ENCODE peak calls at places on chromosome 1, in six cellular contexts. One of them, this sample, is unnamed.

GRCh38 chr1:243230914-243231313 is 24.2 kb downstream of the CEP170 start:
- DNase-seq in epithelial cell of esophagus: peak; percentile 11
- DNase-seq in tibial artery: no peak
- DNase-seq in fibroblast of lung: peak; percentile 57
- DNase-seq in psoas muscle: no peak
- DNase-seq in brain microvascular endothelial cell: no peak
- DNase-seq in this sample: no peak

GRCh38 chr1:226736001-226736907 is 2.8 kb downstream of the ITPKB start:
- DNase-seq in epithelial cell of esophagus: no peak
- DNase-seq in tibial artery: peak; percentile 66
- DNase-seq in fibroblast of lung: no peak
- DNase-seq in psoas muscle: peak; percentile 38
- DNase-seq in brain microvascular endothelial cell: no peak
- DNase-seq in this sample: no peak

GRCh38 chr1:4653796-4654715 is at the start of gene AJAP1:
- DNase-seq in epithelial cell of esophagus: no peak
- DNase-seq in tibial artery: no peak
- DNase-seq in fibroblast of lung: no peak
- DNase-seq in psoas muscle: peak; percentile 25
- DNase-seq in brain microvascular endothelial cell: no peak
- DNase-seq in this sample: no peak

GRCh38 chr1:233386336-233386735 is 58.8 kb downstream of the MAP3K21 start:
- DNase-seq in epithelial cell of esophagus: peak; percentile 77
- DNase-seq in tibial artery: no peak
- DNase-seq in fibroblast of lung: no peak
- DNase-seq in psoas muscle: no peak
- DNase-seq in brain microvascular endothelial cell: no peak
- DNase-seq in this sample: no peak

GRCh38 chr1:11487196-11487751 is 8.3 kb downstream of the DISP3 start:
- DNase-seq in epithelial cell of esophagus: no peak
- DNase-seq in tibial artery: no peak
- DNase-seq in fibroblast of lung: no peak
- DNase-seq in psoas muscle: no peak
- DNase-seq in brain microvascular endothelial cell: no peak
- DNase-seq in this sample: no peak

GRCh38 chr1:235017719-235018118 is 110.9 kb downstream of the TOMM20 start:
- DNase-seq in epithelial cell of esophagus: peak; percentile 57
- DNase-seq in tibial artery: peak; percentile 1
- DNase-seq in fibroblast of lung: no peak
- DNase-seq in psoas muscle: no peak
- DNase-seq in brain microvascular endothelial cell: peak; percentile 26
- DNase-seq in this sample: no peak

GRCh38 chr1:223618680-223619079 is 46.8 kb downstream of the CAPN8 start:
- DNase-seq in epithelial cell of esophagus: no peak
- DNase-seq in tibial artery: peak; percentile 45
- DNase-seq in fibroblast of lung: no peak
- DNase-seq in psoas muscle: no peak
- DNase-seq in brain microvascular endothelial cell: no peak
- DNase-seq in this sample: no peak

GRCh38 chr1:20411196-20411980 is 74.6 kb downstream of the CAMK2N1 start:
- DNase-seq in epithelial cell of esophagus: peak; percentile 89
- DNase-seq in tibial artery: peak; percentile 48
- DNase-seq in fibroblast of lung: peak; percentile 93
- DNase-seq in psoas muscle: peak; percentile 43
- DNase-seq in brain microvascular endothelial cell: peak; percentile 95
- DNase-seq in this sample: peak; percentile 95

GRCh38 chr1:3066826-3067225 is 2.2 kb upstream of the PRDM16 start:
- DNase-seq in epithelial cell of esophagus: no peak
- DNase-seq in tibial artery: peak; percentile 67
- DNase-seq in fibroblast of lung: no peak
- DNase-seq in psoas muscle: no peak
- DNase-seq in brain microvascular endothelial cell: no peak
- DNase-seq in this sample: no peak

GRCh38 chr1:155529109-155529508 is 33.5 kb downstream of the ASH1L start:
- DNase-seq in epithelial cell of esophagus: no peak
- DNase-seq in tibial artery: no peak
- DNase-seq in fibroblast of lung: no peak
- DNase-seq in psoas muscle: no peak
- DNase-seq in brain microvascular endothelial cell: no peak
- DNase-seq in this sample: no peak

GRCh38 chr1:84412316-84412942 is 14.1 kb downstream of the DNASE2B start:
- DNase-seq in epithelial cell of esophagus: peak; percentile 27
- DNase-seq in tibial artery: no peak
- DNase-seq in fibroblast of lung: peak; percentile 78
- DNase-seq in psoas muscle: peak; percentile 14
- DNase-seq in brain microvascular endothelial cell: peak; percentile 92
- DNase-seq in this sample: peak; percentile 44
- H3K4me3 ChIP-seq in epithelial cell of esophagus: no peak overlapping the region
- H3K4me3 ChIP-seq in tibial artery: no peak overlapping the region
- H3K4me3 ChIP-seq in fibroblast of lung: peak overlapping the region; percentile 19
- H3K4me3 ChIP-seq in psoas muscle: peak overlapping the region; percentile 4
- H3K4me3 ChIP-seq in brain microvascular endothelial cell: peak overlapping the region; percentile 29
- H3K4me3 ChIP-seq in this sample: no peak overlapping the region

GRCh38 chr1:34929853-34930701 is 627 bp upstream of the DLGAP3 start:
- DNase-seq in epithelial cell of esophagus: no peak
- DNase-seq in tibial artery: no peak
- DNase-seq in fibroblast of lung: no peak
- DNase-seq in psoas muscle: no peak
- DNase-seq in brain microvascular endothelial cell: no peak
- DNase-seq in this sample: no peak
- H3K4me3 ChIP-seq in epithelial cell of esophagus: no peak overlapping the region
- H3K4me3 ChIP-seq in tibial artery: peak overlapping the region; percentile 36
- H3K4me3 ChIP-seq in fibroblast of lung: no peak overlapping the region
- H3K4me3 ChIP-seq in psoas muscle: peak overlapping the region; percentile 61
- H3K4me3 ChIP-seq in brain microvascular endothelial cell: peak overlapping the region; percentile 17
- H3K4me3 ChIP-seq in this sample: no peak overlapping the region

DNA sequence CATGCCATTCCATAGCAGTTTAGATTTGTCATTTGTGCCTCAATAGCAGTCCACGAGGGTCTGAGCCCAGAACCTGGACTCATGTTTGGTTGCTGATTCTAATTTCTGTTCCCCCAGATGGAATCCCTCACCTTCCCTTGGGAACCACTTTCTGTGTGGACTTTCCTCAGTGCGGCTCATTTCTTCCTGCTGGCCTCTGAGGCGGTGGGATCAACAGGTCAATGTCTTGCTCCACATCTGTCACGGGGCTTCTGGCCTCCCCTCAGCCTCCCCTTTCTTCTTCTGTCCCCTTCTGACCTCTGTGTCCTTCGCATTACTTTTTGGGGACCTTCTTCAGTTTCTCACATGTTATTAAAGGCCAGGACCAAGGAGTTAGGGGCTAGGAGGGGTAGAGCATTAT is 49.3 kb upstream of the PRELP start:
- DNase-seq in epithelial cell of esophagus: no peak
- DNase-seq in tibial artery: no peak
- DNase-seq in fibroblast of lung: no peak
- DNase-seq in psoas muscle: no peak
- DNase-seq in brain microvascular endothelial cell: no peak
- DNase-seq in this sample: no peak
- H3K4me3 ChIP-seq in epithelial cell of esophagus: no peak overlapping the region
- H3K4me3 ChIP-seq in tibial artery: no peak overlapping the region
- H3K4me3 ChIP-seq in fibroblast of lung: no peak overlapping the region
- H3K4me3 ChIP-seq in psoas muscle: no peak overlapping the region
- H3K4me3 ChIP-seq in brain microvascular endothelial cell: no peak overlapping the region
- H3K4me3 ChIP-seq in this sample: no peak overlapping the region

GRCh38 chr1:151133339-151133761 is 13.1 kb downstream of the SEMA6C start:
- DNase-seq in epithelial cell of esophagus: no peak
- DNase-seq in tibial artery: peak; percentile 65
- DNase-seq in fibroblast of lung: no peak
- DNase-seq in psoas muscle: no peak
- DNase-seq in brain microvascular endothelial cell: no peak
- DNase-seq in this sample: no peak
- H3K4me3 ChIP-seq in epithelial cell of esophagus: no peak overlapping the region
- H3K4me3 ChIP-seq in tibial artery: no peak overlapping the region
- H3K4me3 ChIP-seq in fibroblast of lung: no peak overlapping the region
- H3K4me3 ChIP-seq in psoas muscle: no peak overlapping the region
- H3K4me3 ChIP-seq in brain microvascular endothelial cell: no peak overlapping the region
- H3K4me3 ChIP-seq in this sample: no peak overlapping the region

GRCh38 chr1:54121482-54122130 is 31.2 kb downstream of the CDCP2 start:
- DNase-seq in epithelial cell of esophagus: peak; percentile 62
- DNase-seq in tibial artery: peak; percentile 85
- DNase-seq in fibroblast of lung: peak; percentile 58
- DNase-seq in psoas muscle: peak; percentile 77
- DNase-seq in brain microvascular endothelial cell: peak; percentile 78
- DNase-seq in this sample: peak; percentile 98
- H3K4me3 ChIP-seq in epithelial cell of esophagus: no peak overlapping the region
- H3K4me3 ChIP-seq in tibial artery: peak overlapping the region; percentile 38
- H3K4me3 ChIP-seq in fibroblast of lung: no peak overlapping the region
- H3K4me3 ChIP-seq in psoas muscle: peak overlapping the region; percentile 57
- H3K4me3 ChIP-seq in brain microvascular endothelial cell: peak overlapping the region; percentile 31
- H3K4me3 ChIP-seq in this sample: peak overlapping the region; percentile 17

GRCh38 chr1:200774735-200775449 is 36.2 kb downstream of the CAMSAP2 start:
- DNase-seq in epithelial cell of esophagus: no peak
- DNase-seq in tibial artery: no peak
- DNase-seq in fibroblast of lung: no peak
- DNase-seq in psoas muscle: no peak
- DNase-seq in brain microvascular endothelial cell: no peak
- DNase-seq in this sample: no peak
- H3K4me3 ChIP-seq in epithelial cell of esophagus: no peak overlapping the region
- H3K4me3 ChIP-seq in tibial artery: no peak overlapping the region
- H3K4me3 ChIP-seq in fibroblast of lung: no peak overlapping the region
- H3K4me3 ChIP-seq in psoas muscle: no peak overlapping the region
- H3K4me3 ChIP-seq in brain microvascular endothelial cell: no peak overlapping the region
- H3K4me3 ChIP-seq in this sample: no peak overlapping the region

GRCh38 chr1:230112131-230112701 is 45.2 kb downstream of the GALNT2 start:
- DNase-seq in epithelial cell of esophagus: no peak
- DNase-seq in tibial artery: no peak
- DNase-seq in fibroblast of lung: peak; percentile 43
- DNase-seq in psoas muscle: no peak
- DNase-seq in brain microvascular endothelial cell: no peak
- DNase-seq in this sample: peak; percentile 59

GRCh38 chr1:230109066-230109465 is 42.0 kb downstream of the GALNT2 start:
- DNase-seq in epithelial cell of esophagus: no peak
- DNase-seq in tibial artery: no peak
- DNase-seq in fibroblast of lung: no peak
- DNase-seq in psoas muscle: no peak
- DNase-seq in brain microvascular endothelial cell: no peak
- DNase-seq in this sample: no peak

GRCh38 chr1:230112782-230113181 is 45.7 kb downstream of the GALNT2 start:
- DNase-seq in epithelial cell of esophagus: no peak
- DNase-seq in tibial artery: no peak
- DNase-seq in fibroblast of lung: no peak
- DNase-seq in psoas muscle: no peak
- DNase-seq in brain microvascular endothelial cell: no peak
- DNase-seq in this sample: no peak

GRCh38 chr1:230109871-230110667 is 43.0 kb downstream of the GALNT2 start:
- DNase-seq in epithelial cell of esophagus: no peak
- DNase-seq in tibial artery: no peak
- DNase-seq in fibroblast of lung: peak; percentile 32
- DNase-seq in psoas muscle: no peak
- DNase-seq in brain microvascular endothelial cell: no peak
- DNase-seq in this sample: no peak

GRCh38 chr1:230110971-230111370 is 43.9 kb downstream of the GALNT2 start:
- DNase-seq in epithelial cell of esophagus: no peak
- DNase-seq in tibial artery: no peak
- DNase-seq in fibroblast of lung: no peak
- DNase-seq in psoas muscle: no peak
- DNase-seq in brain microvascular endothelial cell: no peak
- DNase-seq in this sample: no peak
- H3K4me3 ChIP-seq in epithelial cell of esophagus: no peak overlapping the region
- H3K4me3 ChIP-seq in tibial artery: no peak overlapping the region
- H3K4me3 ChIP-seq in fibroblast of lung: no peak overlapping the region
- H3K4me3 ChIP-seq in psoas muscle: no peak overlapping the region
- H3K4me3 ChIP-seq in brain microvascular endothelial cell: no peak overlapping the region
- H3K4me3 ChIP-seq in this sample: no peak overlapping the region

GRCh38 chr1:174153085-174153824 is 6.1 kb upstream of the RABGAP1L start:
- DNase-seq in epithelial cell of esophagus: peak; percentile 91
- DNase-seq in tibial artery: no peak
- DNase-seq in fibroblast of lung: no peak
- DNase-seq in psoas muscle: no peak
- DNase-seq in brain microvascular endothelial cell: peak; percentile 6
- DNase-seq in this sample: peak; percentile 30
- H3K4me3 ChIP-seq in epithelial cell of esophagus: no peak overlapping the region
- H3K4me3 ChIP-seq in tibial artery: no peak overlapping the region
- H3K4me3 ChIP-seq in fibroblast of lung: no peak overlapping the region
- H3K4me3 ChIP-seq in psoas muscle: no peak overlapping the region
- H3K4me3 ChIP-seq in brain microvascular endothelial cell: no peak overlapping the region
- H3K4me3 ChIP-seq in this sample: no peak overlapping the region

GRCh38 chr1:110347182-110347893 is 8.2 kb downstream of the RBM15 start:
- DNase-seq in epithelial cell of esophagus: no peak
- DNase-seq in tibial artery: no peak
- DNase-seq in fibroblast of lung: no peak
- DNase-seq in psoas muscle: no peak
- DNase-seq in brain microvascular endothelial cell: no peak
- DNase-seq in this sample: no peak

GRCh38 chr1:110343249-110343648 is 4.1 kb downstream of the RBM15 start:
- DNase-seq in epithelial cell of esophagus: no peak
- DNase-seq in tibial artery: no peak
- DNase-seq in fibroblast of lung: no peak
- DNase-seq in psoas muscle: no peak
- DNase-seq in brain microvascular endothelial cell: no peak
- DNase-seq in this sample: no peak

GRCh38 chr1:110344152-110344551 is 5.0 kb downstream of the RBM15 start:
- DNase-seq in epithelial cell of esophagus: no peak
- DNase-seq in tibial artery: no peak
- DNase-seq in fibroblast of lung: no peak
- DNase-seq in psoas muscle: no peak
- DNase-seq in brain microvascular endothelial cell: no peak
- DNase-seq in this sample: no peak

GRCh38 chr1:110346690-110347089 is 7.5 kb downstream of the RBM15 start:
- DNase-seq in epithelial cell of esophagus: no peak
- DNase-seq in tibial artery: no peak
- DNase-seq in fibroblast of lung: no peak
- DNase-seq in psoas muscle: no peak
- DNase-seq in brain microvascular endothelial cell: no peak
- DNase-seq in this sample: no peak

GRCh38 chr1:110345480-110345879 is 6.3 kb downstream of the RBM15 start:
- DNase-seq in epithelial cell of esophagus: no peak
- DNase-seq in tibial artery: no peak
- DNase-seq in fibroblast of lung: no peak
- DNase-seq in psoas muscle: no peak
- DNase-seq in brain microvascular endothelial cell: no peak
- DNase-seq in this sample: no peak
- H3K4me3 ChIP-seq in epithelial cell of esophagus: no peak overlapping the region
- H3K4me3 ChIP-seq in tibial artery: no peak overlapping the region
- H3K4me3 ChIP-seq in fibroblast of lung: no peak overlapping the region
- H3K4me3 ChIP-seq in psoas muscle: peak overlapping the region; percentile 93
- H3K4me3 ChIP-seq in brain microvascular endothelial cell: no peak overlapping the region
- H3K4me3 ChIP-seq in this sample: no peak overlapping the region